ENCODE peak calls at places on chromosomes 6 and 20, in eight cellular contexts. One of them, this sample, is unnamed.

GRCh38 chr6:167094820-167095637 is 27.9 kb upstream of the CCR6 start:
- DNase-seq in CD8-positive, alpha-beta T cell: no peak
- DNase-seq in lower lobe of right lung: no peak
- DNase-seq in tibial artery: no peak
- DNase-seq in fibroblast of lung: no peak
- DNase-seq in neuronal stem cell: no peak
- DNase-seq in right atrium auricular region: no peak
- DNase-seq in lung: no peak
- DNase-seq in this sample: peak; percentile 40

GRCh38 chr6:37489697-37490336 is 9.9 kb downstream of the CCDC167 start:
- DNase-seq in tibial artery: no peak
- DNase-seq in CD8-positive, alpha-beta T cell: no peak
- DNase-seq in lower lobe of right lung: no peak
- DNase-seq in right atrium auricular region: no peak
- DNase-seq in fibroblast of lung: no peak
- DNase-seq in neuronal stem cell: no peak
- DNase-seq in lung: no peak
- DNase-seq in this sample: peak; percentile 25

GRCh38 chr20:3663858-3664257 is 659 bp upstream of the GFRA4 start:
- DNase-seq in tibial artery: no peak
- DNase-seq in CD8-positive, alpha-beta T cell: no peak
- DNase-seq in lung: no peak
- DNase-seq in fibroblast of lung: no peak
- DNase-seq in neuronal stem cell: no peak
- DNase-seq in lower lobe of right lung: no peak
- DNase-seq in right atrium auricular region: no peak
- DNase-seq in this sample: no peak

GRCh38 chr6:47188588-47189021 is 121.1 kb downstream of the TNFRSF21 start:
- DNase-seq in right atrium auricular region: no peak
- DNase-seq in fibroblast of lung: peak; percentile 87
- DNase-seq in tibial artery: no peak
- DNase-seq in lower lobe of right lung: no peak
- DNase-seq in lung: peak; percentile 39
- DNase-seq in neuronal stem cell: no peak
- DNase-seq in CD8-positive, alpha-beta T cell: no peak
- DNase-seq in this sample: no peak

GRCh38 chr6:19325335-19325789 is 511.8 kb upstream of the ID4 start:
- DNase-seq in lung: no peak
- DNase-seq in fibroblast of lung: peak; percentile 8
- DNase-seq in right atrium auricular region: no peak
- DNase-seq in CD8-positive, alpha-beta T cell: no peak
- DNase-seq in tibial artery: peak; percentile 66
- DNase-seq in lower lobe of right lung: no peak
- DNase-seq in neuronal stem cell: no peak
- DNase-seq in this sample: no peak

GRCh38 chr6:33980176-33980805 is 165.6 kb downstream of the GRM4 start:
- DNase-seq in fibroblast of lung: no peak
- DNase-seq in lower lobe of right lung: no peak
- DNase-seq in neuronal stem cell: no peak
- DNase-seq in tibial artery: peak; percentile 37
- DNase-seq in CD8-positive, alpha-beta T cell: no peak
- DNase-seq in lung: no peak
- DNase-seq in right atrium auricular region: no peak
- DNase-seq in this sample: no peak

GRCh38 chr20:23200914-23201313 is 114.8 kb upstream of the CD93 start:
- DNase-seq in tibial artery: no peak
- DNase-seq in CD8-positive, alpha-beta T cell: no peak
- DNase-seq in lung: peak; percentile 63
- DNase-seq in lower lobe of right lung: peak; percentile 69
- DNase-seq in right atrium auricular region: no peak
- DNase-seq in neuronal stem cell: no peak
- DNase-seq in fibroblast of lung: peak; percentile 17
- DNase-seq in this sample: peak; percentile 22

GRCh38 chr6:146997062-146997461 is 207.2 kb upstream of the STXBP5 start:
- DNase-seq in fibroblast of lung: peak; percentile 83
- DNase-seq in lung: no peak
- DNase-seq in neuronal stem cell: no peak
- DNase-seq in CD8-positive, alpha-beta T cell: no peak
- DNase-seq in tibial artery: no peak
- DNase-seq in lower lobe of right lung: no peak
- DNase-seq in right atrium auricular region: no peak
- DNase-seq in this sample: no peak

GRCh38 chr6:23956988-23957387 is 169.0 kb upstream of the NRSN1 start:
- DNase-seq in lung: no peak
- DNase-seq in tibial artery: no peak
- DNase-seq in CD8-positive, alpha-beta T cell: no peak
- DNase-seq in lower lobe of right lung: no peak
- DNase-seq in right atrium auricular region: no peak
- DNase-seq in neuronal stem cell: no peak
- DNase-seq in fibroblast of lung: no peak
- DNase-seq in this sample: no peak

GRCh38 chr6:11831653-11832052 is 53.0 kb upstream of the ADTRP start:
- DNase-seq in lung: no peak
- DNase-seq in CD8-positive, alpha-beta T cell: no peak
- DNase-seq in lower lobe of right lung: no peak
- DNase-seq in fibroblast of lung: no peak
- DNase-seq in neuronal stem cell: no peak
- DNase-seq in right atrium auricular region: no peak
- DNase-seq in tibial artery: no peak
- DNase-seq in this sample: no peak

GRCh38 chr6:80477591-80478370 is 371.3 kb downstream of the BCKDHB start:
- DNase-seq in neuronal stem cell: no peak
- DNase-seq in CD8-positive, alpha-beta T cell: no peak
- DNase-seq in lung: no peak
- DNase-seq in right atrium auricular region: no peak
- DNase-seq in fibroblast of lung: peak; percentile 64
- DNase-seq in lower lobe of right lung: no peak
- DNase-seq in tibial artery: no peak
- DNase-seq in this sample: no peak

GRCh38 chr20:24357169-24357568 is 112.3 kb upstream of the SYNDIG1 start:
- DNase-seq in tibial artery: no peak
- DNase-seq in fibroblast of lung: no peak
- DNase-seq in lung: no peak
- DNase-seq in lower lobe of right lung: no peak
- DNase-seq in right atrium auricular region: no peak
- DNase-seq in CD8-positive, alpha-beta T cell: no peak
- DNase-seq in neuronal stem cell: no peak
- DNase-seq in this sample: no peak

GRCh38 chr20:3606021-3606420 is 57.2 kb downstream of the GFRA4 start:
- DNase-seq in CD8-positive, alpha-beta T cell: no peak
- DNase-seq in lower lobe of right lung: no peak
- DNase-seq in right atrium auricular region: no peak
- DNase-seq in tibial artery: no peak
- DNase-seq in neuronal stem cell: no peak
- DNase-seq in fibroblast of lung: peak; percentile 6
- DNase-seq in lung: no peak
- DNase-seq in this sample: no peak

GRCh38 chr6:135449246-135449645 is 48.3 kb downstream of the AHI1 start:
- DNase-seq in right atrium auricular region: no peak
- DNase-seq in lower lobe of right lung: no peak
- DNase-seq in lung: no peak
- DNase-seq in CD8-positive, alpha-beta T cell: no peak
- DNase-seq in neuronal stem cell: no peak
- DNase-seq in fibroblast of lung: no peak
- DNase-seq in tibial artery: no peak
- DNase-seq in this sample: no peak

GRCh38 chr20:46133886-46134654 is 16.0 kb downstream of the CD40 start:
- DNase-seq in right atrium auricular region: no peak
- DNase-seq in tibial artery: no peak
- DNase-seq in fibroblast of lung: no peak
- DNase-seq in lower lobe of right lung: no peak
- DNase-seq in lung: no peak
- DNase-seq in neuronal stem cell: no peak
- DNase-seq in CD8-positive, alpha-beta T cell: no peak
- DNase-seq in this sample: no peak

GRCh38 chr6:135488023-135488422 is 9.5 kb downstream of the AHI1 start:
- DNase-seq in CD8-positive, alpha-beta T cell: no peak
- DNase-seq in lung: no peak
- DNase-seq in right atrium auricular region: no peak
- DNase-seq in fibroblast of lung: peak; percentile 77
- DNase-seq in tibial artery: no peak
- DNase-seq in lower lobe of right lung: no peak
- DNase-seq in neuronal stem cell: no peak
- DNase-seq in this sample: no peak

GRCh38 chr6:89581669-89582068 is 56.9 kb downstream of the LYRM2 start:
- DNase-seq in right atrium auricular region: no peak
- DNase-seq in tibial artery: no peak
- DNase-seq in lower lobe of right lung: no peak
- DNase-seq in fibroblast of lung: no peak
- DNase-seq in neuronal stem cell: no peak
- DNase-seq in lung: no peak
- DNase-seq in CD8-positive, alpha-beta T cell: no peak
- DNase-seq in this sample: no peak

GRCh38 chr6:81838724-81839425 is 86.4 kb upstream of the TENT5A start:
- DNase-seq in CD8-positive, alpha-beta T cell: no peak
- DNase-seq in neuronal stem cell: no peak
- DNase-seq in tibial artery: no peak
- DNase-seq in right atrium auricular region: no peak
- DNase-seq in lung: no peak
- DNase-seq in lower lobe of right lung: no peak
- DNase-seq in fibroblast of lung: no peak
- DNase-seq in this sample: no peak

GRCh38 chr6:81743649-81744048 is 8.8 kb downstream of the TENT5A start:
- DNase-seq in CD8-positive, alpha-beta T cell: no peak
- DNase-seq in neuronal stem cell: no peak
- DNase-seq in fibroblast of lung: peak; percentile 69
- DNase-seq in lower lobe of right lung: no peak
- DNase-seq in right atrium auricular region: no peak
- DNase-seq in tibial artery: no peak
- DNase-seq in lung: no peak
- DNase-seq in this sample: no peak

GRCh38 chr6:54419885-54420284 is 111.6 kb downstream of the TINAG start:
- DNase-seq in tibial artery: no peak
- DNase-seq in fibroblast of lung: peak; percentile 93
- DNase-seq in lower lobe of right lung: no peak
- DNase-seq in lung: no peak
- DNase-seq in neuronal stem cell: no peak
- DNase-seq in CD8-positive, alpha-beta T cell: no peak
- DNase-seq in right atrium auricular region: no peak
- DNase-seq in this sample: peak; percentile 79

DNA sequence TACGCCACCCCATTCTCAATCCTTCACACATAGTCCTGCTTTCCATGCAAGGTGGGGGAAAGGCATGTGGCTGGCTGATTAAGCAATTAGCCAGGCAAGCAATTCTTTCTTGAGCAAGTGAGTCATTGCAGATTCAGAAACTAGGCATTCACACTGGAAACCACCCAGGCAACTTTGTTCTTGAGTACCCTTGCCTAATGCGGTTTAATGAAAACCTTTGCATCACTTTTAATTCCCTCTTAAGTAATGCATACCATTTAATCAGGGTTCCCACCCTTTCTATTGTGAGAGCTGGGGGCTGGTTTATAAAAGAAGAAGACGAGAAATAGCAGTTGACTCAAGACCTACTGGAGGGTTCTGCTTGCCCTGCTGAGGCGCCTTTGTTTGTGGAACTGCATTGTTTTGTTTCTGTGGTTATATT is 49.0 kb upstream of the TSHZ2 start:
- DNase-seq in lung: no peak
- DNase-seq in lower lobe of right lung: no peak
- DNase-seq in right atrium auricular region: no peak
- DNase-seq in CD8-positive, alpha-beta T cell: no peak
- DNase-seq in fibroblast of lung: peak; percentile 100
- DNase-seq in neuronal stem cell: peak; percentile 76
- DNase-seq in tibial artery: no peak
- DNase-seq in this sample: no peak
- H3K27ac ChIP-seq in lung: no peak overlapping the region
- H3K27ac ChIP-seq in lower lobe of right lung: no peak overlapping the region
- H3K27ac ChIP-seq in right atrium auricular region: no peak overlapping the region
- H3K27ac ChIP-seq in CD8-positive, alpha-beta T cell: no peak overlapping the region
- H3K27ac ChIP-seq in fibroblast of lung: no peak overlapping the region
- H3K27ac ChIP-seq in neuronal stem cell: peak overlapping the region; percentile 74
- H3K27ac ChIP-seq in tibial artery: no peak overlapping the region
- H3K27ac ChIP-seq in this sample: no peak overlapping the region

GRCh38 chr20:53752583-53752970 is 158.9 kb upstream of the ZNF217 start:
- DNase-seq in tibial artery: no peak
- DNase-seq in right atrium auricular region: no peak
- DNase-seq in fibroblast of lung: no peak
- DNase-seq in neuronal stem cell: no peak
- DNase-seq in CD8-positive, alpha-beta T cell: no peak
- DNase-seq in lung: no peak
- DNase-seq in lower lobe of right lung: no peak
- DNase-seq in this sample: no peak
- H3K4me1 ChIP-seq in tibial artery: no peaks in the 10 kb centered on the region
- H3K4me1 ChIP-seq in right atrium auricular region: peaks cover 8% of the 10 kb centered on the region
- H3K4me1 ChIP-seq in fibroblast of lung: peaks cover 8% of the 10 kb centered on the region
- H3K4me1 ChIP-seq in neuronal stem cell: peaks cover 21% of the 10 kb centered on the region
- H3K4me1 ChIP-seq in CD8-positive, alpha-beta T cell: peaks cover 76% of the 10 kb centered on the region
- H3K4me1 ChIP-seq in lung: no peaks in the 10 kb centered on the region
- H3K4me1 ChIP-seq in lower lobe of right lung: peaks cover 29% of the 10 kb centered on the region
- H3K4me1 ChIP-seq in this sample: peaks cover 28% of the 10 kb centered on the region

DNA sequence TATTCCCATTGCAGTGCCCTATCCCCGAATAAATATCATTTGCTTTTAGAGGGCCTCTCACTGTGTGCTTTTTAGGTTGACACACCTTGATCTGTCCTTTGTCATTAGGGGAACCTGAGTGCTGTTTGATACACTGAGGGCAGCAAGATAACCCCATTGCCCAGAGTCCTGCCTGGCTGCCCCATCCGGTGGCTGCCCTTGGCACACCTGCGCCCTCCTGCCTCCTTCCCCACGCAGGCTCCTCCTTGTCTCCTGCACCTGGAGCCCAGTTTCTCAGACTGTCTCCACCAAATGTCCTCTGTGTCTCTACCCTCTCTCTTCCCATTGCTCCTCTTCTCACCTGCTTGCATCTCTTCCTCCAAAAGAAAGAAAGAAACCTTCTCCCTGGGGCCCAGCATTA is 98.5 kb upstream of the FRMD1 start:
- DNase-seq in right atrium auricular region: no peak
- DNase-seq in neuronal stem cell: no peak
- DNase-seq in fibroblast of lung: no peak
- DNase-seq in tibial artery: no peak
- DNase-seq in lung: no peak
- DNase-seq in lower lobe of right lung: no peak
- DNase-seq in CD8-positive, alpha-beta T cell: no peak
- DNase-seq in this sample: no peak
- H3K27ac ChIP-seq in right atrium auricular region: no peak overlapping the region
- H3K27ac ChIP-seq in neuronal stem cell: no peak overlapping the region
- H3K27ac ChIP-seq in fibroblast of lung: no peak overlapping the region
- H3K27ac ChIP-seq in tibial artery: no peak overlapping the region
- H3K27ac ChIP-seq in lung: no peak overlapping the region
- H3K27ac ChIP-seq in lower lobe of right lung: no peak overlapping the region
- H3K27ac ChIP-seq in CD8-positive, alpha-beta T cell: no peak overlapping the region
- H3K27ac ChIP-seq in this sample: no peak overlapping the region

DNA sequence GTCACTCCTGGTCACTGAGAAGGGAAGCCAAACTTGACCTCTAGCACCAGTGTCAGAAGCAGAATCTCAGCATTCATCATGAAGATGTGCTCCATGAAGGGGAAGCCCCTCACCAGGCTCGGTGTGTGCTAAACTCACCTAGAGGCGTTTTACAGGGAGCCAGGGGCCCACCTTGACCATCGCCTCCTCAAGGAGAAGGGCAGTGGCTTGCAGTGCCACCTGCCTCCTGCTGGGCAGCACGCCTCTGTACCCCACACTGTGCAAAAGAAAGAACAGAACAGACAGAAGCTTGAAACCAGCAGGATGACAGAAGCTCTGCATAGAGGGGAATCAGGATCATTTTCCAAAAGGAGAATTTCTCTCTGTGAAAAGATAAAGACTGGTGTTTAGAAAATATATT is 39.7 kb downstream of the NOX3 start:
- DNase-seq in neuronal stem cell: no peak
- DNase-seq in lower lobe of right lung: no peak
- DNase-seq in lung: no peak
- DNase-seq in right atrium auricular region: no peak
- DNase-seq in CD8-positive, alpha-beta T cell: no peak
- DNase-seq in fibroblast of lung: no peak
- DNase-seq in tibial artery: no peak
- DNase-seq in this sample: no peak
- H3K4me1 ChIP-seq in neuronal stem cell: peaks cover 5% of the 10 kb centered on the region
- H3K4me1 ChIP-seq in lower lobe of right lung: peaks cover 18% of the 10 kb centered on the region
- H3K4me1 ChIP-seq in lung: peaks cover 5% of the 10 kb centered on the region
- H3K4me1 ChIP-seq in right atrium auricular region: peaks cover 7% of the 10 kb centered on the region
- H3K4me1 ChIP-seq in CD8-positive, alpha-beta T cell: peaks cover 17% of the 10 kb centered on the region
- H3K4me1 ChIP-seq in fibroblast of lung: peaks cover 6% of the 10 kb centered on the region
- H3K4me1 ChIP-seq in tibial artery: no peaks in the 10 kb centered on the region
- H3K4me1 ChIP-seq in this sample: no peaks in the 10 kb centered on the region

This sample was measured in SJCRH30.